ENCODE peak calls at places on chromosomes 4 and X, in ten cellular contexts. One of them, this sample, is unnamed.

GRCh38 chrX:131331152-131331551 is 42.0 kb upstream of the IGSF1 start:
- DNase-seq in kidney: no peak
- DNase-seq in cardiac fibroblast: no peak
- DNase-seq in adrenal gland: no peak
- DNase-seq in IMR-90: no peak
- DNase-seq in suprapubic skin: no peak
- DNase-seq in ovary: no peak
- DNase-seq in HFF-Myc: no peak
- DNase-seq in choroid plexus epithelial cell: no peak
- DNase-seq in HepG2: no peak
- DNase-seq in this sample: no peak

GRCh38 chr4:127832585-127832984 is 48.1 kb upstream of the PLK4 start:
- DNase-seq in choroid plexus epithelial cell: no peak
- DNase-seq in kidney: no peak
- DNase-seq in IMR-90: no peak
- DNase-seq in cardiac fibroblast: no peak
- DNase-seq in HepG2: no peak
- DNase-seq in HFF-Myc: no peak
- DNase-seq in suprapubic skin: no peak
- DNase-seq in adrenal gland: no peak
- DNase-seq in ovary: no peak
- DNase-seq in this sample: no peak

GRCh38 chrX:85836868-85837267 is 210.5 kb downstream of the CHM start:
- DNase-seq in adrenal gland: peak
- DNase-seq in IMR-90: peak
- DNase-seq in HepG2: no peak
- DNase-seq in cardiac fibroblast: peak
- DNase-seq in suprapubic skin: no peak
- DNase-seq in choroid plexus epithelial cell: no peak
- DNase-seq in ovary: no peak
- DNase-seq in kidney: no peak
- DNase-seq in HFF-Myc: peak
- DNase-seq in this sample: no peak

GRCh38 chr4:121277194-121278105 is 103.4 kb downstream of the QRFPR start:
- DNase-seq in ovary: no peak
- DNase-seq in suprapubic skin: no peak
- DNase-seq in IMR-90: no peak
- DNase-seq in HepG2: peak
- DNase-seq in kidney: no peak
- DNase-seq in HFF-Myc: no peak
- DNase-seq in cardiac fibroblast: no peak
- DNase-seq in choroid plexus epithelial cell: no peak
- DNase-seq in adrenal gland: no peak
- DNase-seq in this sample: no peak

GRCh38 chr4:92387459-92388069 is 83.8 kb downstream of the GRID2 start:
- DNase-seq in IMR-90: peak
- DNase-seq in suprapubic skin: no peak
- DNase-seq in kidney: no peak
- DNase-seq in ovary: no peak
- DNase-seq in cardiac fibroblast: peak
- DNase-seq in HepG2: peak
- DNase-seq in choroid plexus epithelial cell: peak
- DNase-seq in HFF-Myc: peak
- DNase-seq in adrenal gland: no peak
- DNase-seq in this sample: no peak

GRCh38 chrX:317424-318067 is 1.1 kb downstream of the GTPBP6 start:
- DNase-seq in HepG2: no peak
- DNase-seq in suprapubic skin: no peak
- DNase-seq in IMR-90: no peak
- DNase-seq in HFF-Myc: no peak
- DNase-seq in cardiac fibroblast: no peak
- DNase-seq in ovary: no peak
- DNase-seq in adrenal gland: no peak
- DNase-seq in kidney: no peak
- DNase-seq in choroid plexus epithelial cell: no peak
- DNase-seq in this sample: no peak

GRCh38 chrX:73581002-73581628 is 18.1 kb downstream of the CHIC1 start:
- DNase-seq in HepG2: no peak
- DNase-seq in ovary: no peak
- DNase-seq in suprapubic skin: no peak
- DNase-seq in cardiac fibroblast: no peak
- DNase-seq in kidney: no peak
- DNase-seq in IMR-90: no peak
- DNase-seq in adrenal gland: no peak
- DNase-seq in choroid plexus epithelial cell: peak
- DNase-seq in HFF-Myc: no peak
- DNase-seq in this sample: no peak

GRCh38 chrX:131783555-131784338 is 239.4 kb upstream of the STK26 start:
- DNase-seq in IMR-90: peak
- DNase-seq in ovary: peak
- DNase-seq in suprapubic skin: peak
- DNase-seq in HFF-Myc: no peak
- DNase-seq in cardiac fibroblast: no peak
- DNase-seq in adrenal gland: peak
- DNase-seq in HepG2: no peak
- DNase-seq in choroid plexus epithelial cell: no peak
- DNase-seq in kidney: no peak
- DNase-seq in this sample: no peak

GRCh38 chrX:151184705-151185104 is 8.3 kb downstream of the GPR50 start:
- DNase-seq in HepG2: no peak
- DNase-seq in kidney: no peak
- DNase-seq in suprapubic skin: no peak
- DNase-seq in ovary: no peak
- DNase-seq in cardiac fibroblast: no peak
- DNase-seq in choroid plexus epithelial cell: no peak
- DNase-seq in IMR-90: no peak
- DNase-seq in adrenal gland: no peak
- DNase-seq in HFF-Myc: no peak
- DNase-seq in this sample: no peak
- TF ChIP-seq CTCF in HepG2: no peak
- TF ChIP-seq CTCF in kidney: no peak
- TF ChIP-seq CTCF in suprapubic skin: no peak
- TF ChIP-seq CTCF in ovary: no peak
- TF ChIP-seq CTCF in cardiac fibroblast: no peak
- TF ChIP-seq CTCF in choroid plexus epithelial cell: no peak
- TF ChIP-seq CTCF in IMR-90: no peak
- TF ChIP-seq CTCF in adrenal gland: no peak
- TF ChIP-seq CTCF in HFF-Myc: no peak
- TF ChIP-seq CTCF in this sample: no peak

DNA sequence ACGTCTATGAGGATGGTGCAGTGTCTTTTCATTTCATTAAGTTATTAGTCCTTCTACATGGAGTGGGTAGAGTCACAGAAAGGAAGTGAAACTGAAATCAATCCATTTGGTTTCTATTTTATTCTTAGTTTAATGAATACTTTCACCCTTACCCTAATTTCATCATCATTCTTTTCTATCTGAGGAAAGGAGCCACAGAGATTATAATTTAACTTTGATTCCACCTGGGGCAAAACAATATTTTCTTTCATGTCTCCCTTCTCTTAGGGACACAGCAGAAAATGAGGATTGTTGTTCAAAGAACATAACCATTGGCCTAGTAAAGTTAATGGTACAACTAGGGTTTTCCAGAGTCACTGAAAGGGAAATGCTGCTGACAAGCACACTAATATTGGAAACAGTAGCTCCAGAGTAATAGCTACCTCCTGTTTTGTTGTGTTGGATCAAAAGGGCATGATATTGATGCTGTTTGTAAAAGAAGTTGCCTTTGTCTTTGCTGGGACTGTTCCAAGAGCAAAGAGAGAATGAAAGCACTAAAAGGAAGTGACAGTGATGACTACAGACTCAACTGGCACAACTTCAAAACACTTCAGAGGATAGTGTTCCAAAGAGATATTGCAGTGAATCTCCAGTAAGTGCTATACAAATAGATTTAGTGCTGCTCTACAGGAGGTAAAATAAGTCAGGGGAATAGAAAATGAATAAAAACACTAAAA is 247.1 kb upstream of the PITX2 start:
- DNase-seq in HFF-Myc: no peak
- DNase-seq in adrenal gland: no peak
- DNase-seq in IMR-90: peak
- DNase-seq in choroid plexus epithelial cell: no peak
- DNase-seq in suprapubic skin: no peak
- DNase-seq in kidney: no peak
- DNase-seq in cardiac fibroblast: peak
- DNase-seq in ovary: no peak
- DNase-seq in HepG2: no peak
- DNase-seq in this sample: no peak
- H3K4me3 ChIP-seq in HFF-Myc: no peak
- H3K4me3 ChIP-seq in adrenal gland: peak
- H3K4me3 ChIP-seq in IMR-90: no peak
- H3K4me3 ChIP-seq in choroid plexus epithelial cell: no peak
- H3K4me3 ChIP-seq in suprapubic skin: no peak
- H3K4me3 ChIP-seq in kidney: no peak
- H3K4me3 ChIP-seq in cardiac fibroblast: no peak
- H3K4me3 ChIP-seq in ovary: no peak
- H3K4me3 ChIP-seq in HepG2: no peak
- H3K4me3 ChIP-seq in this sample: no peak

DNA sequence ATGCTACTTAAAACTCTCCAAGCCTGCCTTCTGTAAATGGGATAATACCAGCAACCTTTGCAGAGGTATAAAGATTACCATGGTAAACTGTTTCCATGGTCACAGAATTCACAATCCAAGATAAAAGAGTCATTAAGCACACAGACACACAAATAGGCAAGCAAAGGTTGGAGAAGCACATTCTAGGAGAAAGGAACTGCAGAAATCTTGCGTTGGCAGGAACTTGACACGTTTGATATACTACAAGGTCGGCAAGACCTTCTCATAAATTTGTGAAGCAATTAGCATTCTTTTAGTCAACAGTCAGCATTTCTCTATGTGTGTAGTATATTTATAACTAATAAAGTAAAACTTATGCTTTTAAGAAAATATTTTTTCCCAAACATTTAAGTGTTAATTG is 12.3 kb upstream of the CHRNA9 start:
- DNase-seq in suprapubic skin: no peak
- DNase-seq in cardiac fibroblast: peak
- DNase-seq in ovary: no peak
- DNase-seq in choroid plexus epithelial cell: no peak
- DNase-seq in HFF-Myc: no peak
- DNase-seq in HepG2: no peak
- DNase-seq in IMR-90: no peak
- DNase-seq in kidney: no peak
- DNase-seq in adrenal gland: no peak
- DNase-seq in this sample: no peak
- TF ChIP-seq CTCF in suprapubic skin: no peak
- TF ChIP-seq CTCF in cardiac fibroblast: no peak
- TF ChIP-seq CTCF in ovary: no peak
- TF ChIP-seq CTCF in choroid plexus epithelial cell: no peak
- TF ChIP-seq CTCF in HFF-Myc: no peak
- TF ChIP-seq CTCF in HepG2: no peak
- TF ChIP-seq CTCF in IMR-90: no peak
- TF ChIP-seq CTCF in kidney: no peak
- TF ChIP-seq CTCF in adrenal gland: no peak
- TF ChIP-seq CTCF in this sample: no peak

DNA sequence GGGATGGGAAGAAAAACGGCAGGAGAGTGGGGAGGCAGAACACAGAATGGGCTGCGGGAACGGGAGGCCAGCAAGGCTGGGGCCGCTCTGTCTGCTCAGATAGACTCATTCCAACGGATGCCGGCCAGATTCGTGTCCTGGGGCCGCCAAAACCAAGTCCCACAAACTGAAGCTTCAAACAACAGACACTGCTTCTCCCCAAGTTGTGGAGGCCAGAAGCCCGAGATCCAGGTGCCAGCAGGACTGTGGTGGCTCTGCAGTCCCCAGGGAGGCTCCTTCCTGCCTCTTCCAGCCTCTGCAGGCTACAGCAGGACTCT is 100.6 kb downstream of the ADRA2C start:
- DNase-seq in HFF-Myc: no peak
- DNase-seq in adrenal gland: no peak
- DNase-seq in suprapubic skin: no peak
- DNase-seq in ovary: no peak
- DNase-seq in IMR-90: no peak
- DNase-seq in choroid plexus epithelial cell: no peak
- DNase-seq in kidney: no peak
- DNase-seq in cardiac fibroblast: no peak
- DNase-seq in HepG2: no peak
- DNase-seq in this sample: no peak
- H3K4me3 ChIP-seq in HFF-Myc: no peak
- H3K4me3 ChIP-seq in adrenal gland: no peak
- H3K4me3 ChIP-seq in suprapubic skin: no peak
- H3K4me3 ChIP-seq in ovary: no peak
- H3K4me3 ChIP-seq in IMR-90: no peak
- H3K4me3 ChIP-seq in choroid plexus epithelial cell: no peak
- H3K4me3 ChIP-seq in kidney: no peak
- H3K4me3 ChIP-seq in cardiac fibroblast: no peak
- H3K4me3 ChIP-seq in HepG2: no peak
- H3K4me3 ChIP-seq in this sample: no peak

GRCh38 chr4:173171987-173172386 is 3.4 kb downstream of the GALNT7 start:
- DNase-seq in cardiac fibroblast: no peak
- DNase-seq in choroid plexus epithelial cell: no peak
- DNase-seq in IMR-90: no peak
- DNase-seq in HFF-Myc: no peak
- DNase-seq in ovary: no peak
- DNase-seq in adrenal gland: no peak
- DNase-seq in kidney: no peak
- DNase-seq in HepG2: no peak
- DNase-seq in suprapubic skin: no peak
- DNase-seq in this sample: no peak

GRCh38 chr4:173169428-173170209 is 1.0 kb downstream of the GALNT7 start:
- DNase-seq in HepG2: no peak
- DNase-seq in kidney: peak
- DNase-seq in suprapubic skin: peak
- DNase-seq in ovary: peak
- DNase-seq in IMR-90: peak
- DNase-seq in HFF-Myc: no peak
- DNase-seq in adrenal gland: peak
- DNase-seq in cardiac fibroblast: peak
- DNase-seq in choroid plexus epithelial cell: peak
- DNase-seq in this sample: peak

GRCh38 chr4:173169178-173169427 is 492 bp downstream of the GALNT7 start:
- DNase-seq in cardiac fibroblast: no peak
- DNase-seq in suprapubic skin: no peak
- DNase-seq in adrenal gland: no peak
- DNase-seq in HFF-Myc: no peak
- DNase-seq in IMR-90: no peak
- DNase-seq in kidney: no peak
- DNase-seq in HepG2: no peak
- DNase-seq in ovary: no peak
- DNase-seq in choroid plexus epithelial cell: no peak
- DNase-seq in this sample: no peak

GRCh38 chr4:173170210-173170778 is 1.7 kb downstream of the GALNT7 start:
- DNase-seq in suprapubic skin: no peak
- DNase-seq in HepG2: no peak
- DNase-seq in cardiac fibroblast: peak
- DNase-seq in HFF-Myc: no peak
- DNase-seq in kidney: no peak
- DNase-seq in ovary: no peak
- DNase-seq in choroid plexus epithelial cell: no peak
- DNase-seq in adrenal gland: no peak
- DNase-seq in IMR-90: no peak
- DNase-seq in this sample: no peak

GRCh38 chr4:173171098-173171497 is 2.5 kb downstream of the GALNT7 start:
- DNase-seq in HFF-Myc: no peak
- DNase-seq in cardiac fibroblast: peak
- DNase-seq in IMR-90: peak
- DNase-seq in HepG2: peak
- DNase-seq in suprapubic skin: no peak
- DNase-seq in kidney: no peak
- DNase-seq in choroid plexus epithelial cell: peak
- DNase-seq in adrenal gland: no peak
- DNase-seq in ovary: no peak
- DNase-seq in this sample: no peak
- TF ChIP-seq CTCF in HFF-Myc: peak
- TF ChIP-seq CTCF in cardiac fibroblast: peak
- TF ChIP-seq CTCF in IMR-90: peak
- TF ChIP-seq CTCF in HepG2: no peak
- TF ChIP-seq CTCF in suprapubic skin: no peak
- TF ChIP-seq CTCF in kidney: no peak
- TF ChIP-seq CTCF in choroid plexus epithelial cell: peak
- TF ChIP-seq CTCF in adrenal gland: no peak
- TF ChIP-seq CTCF in ovary: no peak
- TF ChIP-seq CTCF in this sample: no peak